ENCODE peak calls at places on chromosomes 11 and 22, in four cellular contexts. W, Z, G and B are unnamed samples.
A peak's percentile ranks its signal among the peaks of the same experiment; 100 is the strongest.

GRCh38 chr11:121716060-121716459 is 263.3 kb upstream of the SORL1-AS1 start:
- DNase-seq in W (no peak), Z (no peak), G (no peak), B (no peak)

GRCh38 chr11:46876471-46876870 is 30.4 kb upstream of the CKAP5 start:
- DNase-seq in W (no peak), Z (no peak), G (no peak), B (no peak)

GRCh38 chr22:20111689-20112622 is 3.9 kb upstream of the RANBP1 start:
- DNase-seq in W (no peak), Z (no peak), G (no peak), B (no peak)

GRCh38 chr11:68372625-68373024 is 60.2 kb downstream of the LRP5 start:
- DNase-seq in W (no peak), Z (no peak), G (no peak), B (no peak)

GRCh38 chr11:44243086-44243485 is 66.9 kb downstream of the ALX4 start:
- DNase-seq in W (no peak), Z (no peak), G (no peak), B (no peak)

GRCh38 chr11:17927041-17927440 is 85.8 kb downstream of the SERGEF start:
- DNase-seq in W (no peak), Z (no peak), G (no peak), B (no peak)

GRCh38 chr11:21390430-21390829 is 721.0 kb downstream of the NELL1 start:
- DNase-seq in W (no peak), Z (no peak), G (no peak), B (no peak)

GRCh38 chr11:108871152-108871551 is 206.3 kb downstream of the DDX10 start:
- DNase-seq in W (no peak), Z (peak; percentile 81), G (no peak), B (no peak)

GRCh38 chr11:115707180-115707905 is 203.1 kb upstream of the CADM1 start:
- DNase-seq in W (no peak), Z (no peak), G (no peak), B (no peak)

GRCh38 chr11:131957891-131958290 is 587.5 kb downstream of the NTM start:
- DNase-seq in W (no peak), Z (no peak), G (no peak), B (no peak)

GRCh38 chr11:119699227-119699626 is 29.8 kb downstream of the NECTIN1 start:
- DNase-seq in W (no peak), Z (no peak), G (peak; percentile 71), B (no peak)

GRCh38 chr11:16289541-16289940 is 66.8 kb downstream of the SOX6 start:
- DNase-seq in W (no peak), Z (no peak), G (no peak), B (no peak)

GRCh38 chr11:111797145-111797581 is 31.0 kb upstream of the PPP2R1B start:
- DNase-seq in W (no peak), Z (peak; percentile 53), G (no peak), B (peak; percentile 25)

GRCh38 chr11:1760351-1761109 is 3.2 kb downstream of the CTSD start:
- DNase-seq in W (no peak), Z (peak; percentile 40), G (peak; percentile 86), B (no peak)

GRCh38 chr11:597166-597725 is 18.5 kb downstream of the IRF7 start:
- DNase-seq in W (no peak), Z (no peak), G (no peak), B (no peak)

GRCh38 chr11:108616549-108616948 is 23.0 kb upstream of the EXPH5 start:
- DNase-seq in W (peak; percentile 85), Z (peak; percentile 65), G (no peak), B (peak; percentile 99)

GRCh38 chr22:42160830-42161696 is 30.5 kb upstream of the CYP2D6 start:
- DNase-seq in W (no peak), Z (no peak), G (no peak), B (no peak)

GRCh38 chr11:45094958-45095690 is 51.3 kb upstream of the PRDM11 start:
- DNase-seq in W (no peak), Z (no peak), G (no peak), B (no peak)

GRCh38 chr11:10326080-10326964 is 21.4 kb downstream of the ADM start:
- DNase-seq in W (no peak), Z (peak; percentile 79), G (peak; percentile 83), B (no peak)

GRCh38 chr22:29310863-29311339 is 4.5 kb downstream of the GAS2L1 start:
- DNase-seq in W (no peak), Z (peak; percentile 99), G (peak; percentile 89), B (peak; percentile 83)

GRCh38 chr11:128336203-128336602 is 251.2 kb downstream of the ETS1 start:
- DNase-seq in W (peak; percentile 45), Z (peak; percentile 88), G (peak; percentile 39), B (peak; percentile 61)

GRCh38 chr11:117005758-117006157 is 92.5 kb downstream of the SIK3 start:
- DNase-seq in W (no peak), Z (no peak), G (no peak), B (no peak)

GRCh38 chr22:24501366-24502005 is 6.4 kb downstream of the UPB1 start:
- DNase-seq in W (no peak), Z (no peak), G (no peak), B (no peak)

GRCh38 chr22:40345271-40345670 is 1.0 kb upstream of the ADSL start:
- DNase-seq in W (no peak), Z (no peak), G (no peak), B (no peak)

GRCh38 chr11:132139181-132139580 is 768.8 kb downstream of the NTM start:
- DNase-seq in W (no peak), Z (no peak), G (no peak), B (no peak)

GRCh38 chr11:128715691-128716153 is 21.9 kb downstream of the FLI1 start:
- DNase-seq in W (no peak), Z (peak; percentile 99), G (no peak), B (no peak)

GRCh38 chr22:27132400-27132799 is 475.0 kb downstream of the MIAT start:
- DNase-seq in W (no peak), Z (no peak), G (no peak), B (no peak)

GRCh38 chr11:109423114-109423859 is 1.3 kb downstream of the C11orf87 start:
- DNase-seq in W (no peak), Z (peak; percentile 1), G (no peak), B (no peak)

GRCh38 chr11:130999992-131000770 is 83.9 kb upstream of the SNX19 start:
- DNase-seq in W (peak; percentile 87), Z (peak; percentile 80), G (no peak), B (peak; percentile 79)

GRCh38 chr11:7251836-7252682 is at the start of gene SYT9:
- DNase-seq in W (no peak), Z (peak; percentile 42), G (peak; percentile 54), B (no peak)

GRCh38 chr11:77823775-77824174 is 2.8 kb downstream of the AAMDC start:
- DNase-seq in W (no peak), Z (peak; percentile 32), G (no peak), B (no peak)

GRCh38 chr22:31350410-31350863 is 4.3 kb upstream of the PATZ1 start:
- DNase-seq in W (no peak), Z (no peak), G (peak; percentile 43), B (no peak)

GRCh38 chr11:31834237-31834636 is 23.1 kb upstream of the PAX6 start:
- DNase-seq in W (no peak), Z (no peak), G (no peak), B (no peak)

DNA sequence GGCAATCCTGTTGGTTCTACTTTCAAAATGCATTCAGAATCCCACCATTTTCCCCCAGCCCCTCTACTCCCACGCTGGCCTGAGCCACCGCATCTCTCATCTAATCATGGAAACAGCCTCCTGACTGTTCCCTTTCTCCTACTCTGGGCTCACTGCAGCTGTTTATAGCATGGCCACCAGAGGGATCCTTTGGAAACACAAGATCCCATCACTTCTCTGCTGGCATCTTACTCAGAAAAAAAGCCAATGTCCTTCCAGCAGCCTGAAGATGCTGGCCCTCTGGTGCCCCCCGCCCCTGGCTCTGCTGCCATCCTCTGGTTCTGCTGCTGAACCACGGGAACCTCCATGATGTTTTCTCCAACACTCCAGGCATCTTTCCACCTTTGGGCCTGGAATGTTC is 11.1 kb downstream of the MS4A8 start:
- DNase-seq in W (no peak), Z (no peak), G (no peak), B (no peak)
- TF ChIP-seq CTCF in W (peak; percentile 53), Z (peak; percentile 5), G (no peak), B (no peak)

GRCh38 chr22:22728382-22728781 is 84.0 kb downstream of the GGTLC2 start:
- DNase-seq in W (no peak), Z (no peak), G (no peak), B (no peak)
- H3K27me3 ChIP-seq in W (peaks cover 17% of the 10 kb centered on the region), Z (peaks cover 2% of the 10 kb centered on the region), G (no peaks in the 10 kb centered on the region), B (no peaks in the 10 kb centered on the region)

GRCh38 chr11:75350743-75351540 is 519 bp downstream of the ARRB1 start:
- DNase-seq in W (no peak), Z (peak; percentile 60), G (peak; percentile 65), B (no peak)
- TF ChIP-seq CTCF in W (no peak), Z (no peak), G (no peak), B (no peak)

GRCh38 chr22:44928711-44929347 is 81.0 kb downstream of the PHF21B start:
- DNase-seq in W (no peak), Z (no peak), G (no peak), B (no peak)

GRCh38 chr22:44930016-44930710 is 79.6 kb downstream of the PHF21B start:
- DNase-seq in W (no peak), Z (no peak), G (no peak), B (no peak)

GRCh38 chr22:44930711-44931035 is 79.1 kb downstream of the PHF21B start:
- DNase-seq in W (no peak), Z (no peak), G (no peak), B (no peak)

GRCh38 chr22:44928064-44928463 is 81.7 kb downstream of the PHF21B start:
- DNase-seq in W (no peak), Z (no peak), G (no peak), B (no peak)

DNA sequence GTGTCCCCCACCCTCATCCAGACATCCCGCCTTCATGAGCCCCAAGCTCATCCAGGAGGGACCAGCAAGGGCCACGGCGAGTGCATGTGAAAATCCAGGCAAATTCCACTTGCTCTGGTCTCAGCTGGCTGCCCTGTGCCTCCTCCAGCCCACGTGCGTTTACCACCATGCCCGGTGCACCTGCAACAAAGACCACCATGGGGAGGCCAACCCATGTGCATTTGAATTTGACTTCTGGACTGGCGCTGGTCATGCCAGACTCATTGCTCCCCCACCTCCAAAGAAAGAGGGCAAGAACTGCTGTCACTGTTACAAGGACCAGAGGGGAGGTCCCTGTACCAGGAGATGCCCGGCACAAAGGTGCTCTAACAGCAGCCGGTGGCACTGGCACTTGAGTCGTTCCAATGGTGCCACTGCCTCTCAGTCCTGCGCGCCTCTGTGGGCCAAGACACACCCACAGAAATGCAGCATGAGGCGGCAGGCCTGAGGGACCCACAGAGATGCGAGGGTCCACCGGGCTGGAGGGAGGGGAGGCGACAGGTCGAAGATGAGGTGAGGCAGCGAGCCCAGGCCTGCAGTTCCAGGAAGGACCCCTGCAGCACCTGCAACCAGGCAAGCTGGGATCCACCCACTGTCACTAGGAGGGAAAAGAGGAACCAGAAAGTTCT is 80.3 kb downstream of the PHF21B start:
- DNase-seq in W (no peak), Z (no peak), G (no peak), B (no peak)
- H3K27me3 ChIP-seq in W (no peaks in the 10 kb centered on the region), Z (no peaks in the 10 kb centered on the region), G (no peaks in the 10 kb centered on the region), B (peaks cover 27% of the 10 kb centered on the region)